ENCODE peak calls at places on chromosomes 2 and 18, in eight cellular contexts. Q is mesenchymal stem cell; A is left cardiac atrium; H is NAMALWA; Z is endodermal cell; U is activated CD8-positive, alpha-beta memory T cell treated with anti-CD3 and anti-CD28 coated beads, Interleukin-2, amount 50 U/mL, for 4 hours; W is neuronal stem cell; B is stimulated activated CD4-positive, alpha-beta T cell treated with anti-CD3 and anti-CD28 coated beads, Interleukin-12 subunit alpha, Interleukin-12 subunit beta, amount 100 ng/mL, for 48 hours. L is an unnamed sample.

GRCh38 chr18:58314284-58314683 is 270.3 kb downstream of the NEDD4L start:
- DNase-seq in Q (peak), A (peak), W (no peak), B (no peak), Z (no peak), H (no peak), U (no peak), L (no peak)

GRCh38 chr18:11050966-11051365 is 98.4 kb downstream of the PIEZO2 start:
- DNase-seq in B (no peak), Q (no peak), Z (no peak), U (no peak), H (no peak), W (no peak), A (no peak), L (no peak)

GRCh38 chr2:239018291-239019192 is 170.7 kb downstream of the TWIST2 start:
- DNase-seq in H (no peak), Q (no peak), A (no peak), B (no peak), Z (peak), W (no peak), U (no peak), L (no peak)

GRCh38 chr18:50814387-50814786 is 5.4 kb downstream of the MRO start:
- DNase-seq in W (no peak), Z (no peak), A (no peak), H (peak), Q (no peak), B (no peak), U (no peak), L (no peak)

GRCh38 chr18:21740474-21740723 is 193 bp upstream of the MIB1 start:
- DNase-seq in W (no peak), Z (no peak), U (no peak), B (peak), H (peak), Q (no peak), A (peak), L (no peak)

GRCh38 chr2:10184421-10184820 is 61.9 kb downstream of the RRM2 start:
- DNase-seq in B (no peak), A (no peak), H (no peak), Z (no peak), U (no peak), W (no peak), Q (no peak), L (no peak)

GRCh38 chr2:46988733-46989481 is 73.3 kb upstream of the MCFD2 start:
- DNase-seq in Z (peak), B (no peak), Q (no peak), U (no peak), A (no peak), H (no peak), W (no peak), L (peak)

GRCh38 chr2:74474899-74475298 is 2.4 kb upstream of the MRPL53 start:
- DNase-seq in Z (peak), H (no peak), A (no peak), B (no peak), W (no peak), U (no peak), Q (no peak), L (no peak)

GRCh38 chr2:211103989-211104388 is 547.6 kb downstream of the CPS1 start:
- DNase-seq in H (no peak), A (no peak), B (no peak), U (no peak), Q (no peak), W (no peak), Z (no peak), L (no peak)

L was measured in retina.